ENCODE peak calls at places on chromosomes 4 and X, in nine cellular contexts. U is B cell; B is SW480; I is uterus; D is lower leg skin; J is NCI-H1092; T is naive thymus-derived CD8-positive, alpha-beta T cell; P is T-helper 2 cell; M is activated gamma-delta T cell treated with anti-CD3 and anti-CD28 coated beads, Interleukin-2, amount 50 U/mL, for 16 hours. R is an unnamed sample.

GRCh38 chr4:108834787-108835384 is 72.0 kb upstream of the ETNPPL start:
- DNase-seq in P (no peak), D (no peak), U (no peak), I (no peak), M (no peak), J (no peak), T (no peak), B (peak), R (peak)

GRCh38 chr4:153002110-153002509 is 66.0 kb downstream of the FHDC1 start:
- DNase-seq in J (no peak), U (no peak), M (no peak), B (no peak), D (no peak), I (no peak), P (no peak), T (no peak), R (no peak)

GRCh38 chrX:134660627-134661026 is 2.4 kb upstream of the PLAC1 start:
- DNase-seq in B (no peak), D (no peak), M (no peak), T (no peak), U (no peak), I (no peak), P (no peak), J (no peak), R (no peak)

GRCh38 chr4:47662975-47663374 is 174.9 kb downstream of the CORIN start:
- DNase-seq in T (no peak), P (no peak), B (no peak), U (no peak), I (no peak), J (no peak), M (no peak), D (no peak), R (peak)

GRCh38 chr4:40349561-40350198 is 14.5 kb downstream of the CHRNA9 start:
- DNase-seq in M (no peak), U (no peak), I (no peak), D (peak), T (no peak), J (no peak), B (no peak), P (no peak), R (peak)

GRCh38 chr4:81405900-81406401 is 65.8 kb downstream of the RASGEF1B start:
- DNase-seq in P (no peak), I (peak), J (peak), U (peak), B (peak), M (peak), T (peak), D (no peak), R (peak)

GRCh38 chr4:155946486-155946885 is 7.2 kb downstream of the CTSO start:
- DNase-seq in M (no peak), T (no peak), I (no peak), D (no peak), J (no peak), B (no peak), U (no peak), P (no peak), R (no peak)

GRCh38 chr4:115159141-115159540 is 45.7 kb upstream of the NDST4 start:
- DNase-seq in B (no peak), T (no peak), P (no peak), J (no peak), U (no peak), M (no peak), I (no peak), D (no peak), R (no peak)

GRCh38 chrX:71181558-71181909 is 36.9 kb downstream of the NLGN3 start:
- DNase-seq in M (peak), U (no peak), J (peak), D (no peak), P (no peak), I (no peak), T (no peak), B (no peak), R (no peak)

GRCh38 chrX:43741843-43742573 is 85.9 kb downstream of the MAOA start:
- DNase-seq in T (no peak), D (peak), P (no peak), B (no peak), U (no peak), I (peak), J (no peak), M (no peak), R (no peak)

GRCh38 chrX:111010151-111010550 is 85.8 kb upstream of the PAK3 start:
- DNase-seq in M (no peak), U (no peak), T (no peak), P (no peak), D (no peak), I (no peak), J (no peak), B (no peak), R (no peak)

GRCh38 chr4:129246850-129247542 is 151.0 kb downstream of the C4orf33 start:
- DNase-seq in I (no peak), U (no peak), P (no peak), T (no peak), D (no peak), M (no peak), J (peak), B (no peak), R (peak)

GRCh38 chrX:9420513-9420912 is 44.3 kb upstream of the TBL1X start:
- DNase-seq in J (no peak), B (no peak), M (no peak), D (peak), P (no peak), I (no peak), U (no peak), T (peak), R (peak)

GRCh38 chr4:7640136-7640535 is 205.4 kb upstream of the PSAPL1 start:
- DNase-seq in D (no peak), M (no peak), J (no peak), I (no peak), U (no peak), P (no peak), T (no peak), B (no peak), R (no peak)

GRCh38 chr4:109701566-109702399 is 1.5 kb downstream of the CASP6 start:
- DNase-seq in I (no peak), B (peak), J (no peak), M (no peak), U (peak), P (no peak), T (peak), D (no peak), R (peak)

GRCh38 chrX:118459494-118459893 is 36.1 kb upstream of the DOCK11 start:
- DNase-seq in I (no peak), B (peak), M (no peak), D (no peak), T (peak), J (peak), P (no peak), U (peak), R (peak)